ENCODE peak calls at places on chromosomes 2 and 18, in ten cellular contexts. Z is body of pancreas, I is adipocyte, S is colonic mucosa, W is RWPE2, O is SJSA1, G is lower lobe of right lung, L is heart right ventricle, U is psoas muscle, K is fibroblast of lung. J is an unnamed sample. For H3K9me3 and H3K27me3, the result is how much of the 10 kb centered on the place peaks cover.

GRCh38 chr2:204931562-204931961 is 386.3 kb downstream of the PARD3B start:
- DNase-seq in L (no peak), I (peak), S (no peak), U (no peak), W (no peak), G (no peak), Z (no peak), K (no peak), O (no peak), J (no peak)

GRCh38 chr2:234881413-234882241 is 70.2 kb upstream of the SH3BP4 start:
- DNase-seq in S (peak), W (peak), U (peak), K (peak), L (peak), G (peak), O (peak), I (peak), Z (peak), J (peak)

GRCh38 chr2:34524115-34524514 is 925.0 kb upstream of the FAM98A start:
- DNase-seq in L (no peak), I (no peak), U (no peak), G (no peak), S (no peak), W (no peak), Z (no peak), K (no peak), O (no peak), J (no peak)

GRCh38 chr2:11744631-11745394 is 1.6 kb upstream of the LPIN1 start:
- DNase-seq in Z (no peak), O (no peak), L (no peak), I (peak), S (peak), W (no peak), U (peak), K (peak), G (no peak), J (peak)

GRCh38 chr2:63866009-63866709 is 24.5 kb downstream of the UGP2 start:
- DNase-seq in S (no peak), G (no peak), U (no peak), K (peak), O (no peak), I (no peak), W (no peak), L (no peak), Z (no peak), J (no peak)

GRCh38 chr2:239648607-239649006 is 247.8 kb upstream of the HDAC4 start:
- DNase-seq in Z (no peak), K (no peak), I (no peak), U (no peak), W (no peak), L (no peak), S (no peak), O (no peak), G (no peak), J (peak)

GRCh38 chr2:61961231-61961901 is 55.9 kb downstream of the COMMD1 start:
- DNase-seq in I (no peak), S (no peak), G (no peak), K (no peak), U (no peak), Z (no peak), O (no peak), L (no peak), W (no peak), J (no peak)

GRCh38 chr2:168490015-168490874 is 34.2 kb downstream of the CERS6 start:
- DNase-seq in O (no peak), G (no peak), L (no peak), U (no peak), S (no peak), W (no peak), K (peak), I (peak), Z (no peak), J (peak)

GRCh38 chr2:75820693-75821092 is 110.0 kb upstream of the GCFC2 start:
- DNase-seq in U (no peak), S (no peak), I (no peak), G (no peak), Z (no peak), W (no peak), O (no peak), K (no peak), L (no peak), J (no peak)

GRCh38 chr2:46073540-46074018 is 223.6 kb upstream of the EPAS1 start:
- DNase-seq in G (no peak), U (no peak), L (no peak), W (no peak), Z (no peak), S (no peak), K (peak), I (peak), O (peak), J (peak)

GRCh38 chr18:74353169-74353775 is 37.6 kb downstream of the C18orf63 start:
- DNase-seq in K (peak), I (peak), G (no peak), U (no peak), Z (peak), L (peak), S (peak), O (peak), W (no peak), J (peak)

GRCh38 chr18:12625242-12625641 is 32.7 kb downstream of the SPIRE1 start:
- DNase-seq in S (no peak), W (no peak), U (no peak), I (peak), K (peak), L (no peak), Z (no peak), G (no peak), O (no peak), J (no peak)

GRCh38 chr2:598043-598802 is 79.0 kb downstream of the TMEM18 start:
- DNase-seq in L (no peak), U (no peak), Z (no peak), G (no peak), S (no peak), I (no peak), O (peak), W (no peak), K (no peak), J (peak)

GRCh38 chr2:174035981-174036742 is 71.0 kb upstream of the SP3 start:
- DNase-seq in I (no peak), Z (no peak), K (peak), S (no peak), G (no peak), W (no peak), U (peak), L (peak), O (peak), J (peak)

GRCh38 chr2:127128508-127128907 is 21.6 kb upstream of the BIN1 start:
- DNase-seq in S (peak), I (no peak), Z (peak), O (no peak), K (no peak), U (no peak), G (peak), L (no peak), W (no peak), J (no peak)

GRCh38 chr2:235001237-235002133 is 49.7 kb downstream of the SH3BP4 start:
- DNase-seq in Z (no peak), W (no peak), U (peak), O (no peak), S (peak), L (no peak), I (no peak), G (no peak), K (peak), J (no peak)

GRCh38 chr18:6487027-6487426 is 72.3 kb upstream of the L3MBTL4 start:
- DNase-seq in O (no peak), U (no peak), G (no peak), S (no peak), L (no peak), Z (no peak), I (no peak), W (no peak), K (no peak), J (no peak)

GRCh38 chr18:58997811-58998337 is 133.2 kb downstream of the ZNF532 start:
- DNase-seq in I (peak), U (no peak), S (no peak), L (no peak), K (peak), O (peak), G (no peak), Z (no peak), W (no peak), J (peak)

GRCh38 chr2:98637401-98638144 is 29.2 kb downstream of the UNC50 start:
- DNase-seq in L (no peak), I (no peak), U (no peak), O (no peak), Z (no peak), W (no peak), G (no peak), K (no peak), S (no peak), J (no peak)

GRCh38 chr2:27126252-27126710 is 2.7 kb downstream of the ABHD1 start:
- DNase-seq in L (no peak), I (no peak), G (no peak), S (no peak), K (no peak), Z (no peak), O (no peak), U (peak), W (no peak), J (no peak)

GRCh38 chr18:46264255-46264654 is 160.1 kb downstream of the HAUS1 start:
- DNase-seq in K (no peak), U (no peak), S (no peak), O (no peak), W (no peak), I (peak), Z (no peak), L (no peak), G (no peak), J (no peak)

GRCh38 chr2:122031544-122032263 is 276.3 kb downstream of the TSN start:
- DNase-seq in K (peak), I (no peak), W (no peak), O (no peak), S (no peak), Z (no peak), U (no peak), G (no peak), L (peak), J (peak)

GRCh38 chr2:218389333-218390150 is 7.5 kb downstream of the SLC11A1 start:
- DNase-seq in W (no peak), U (no peak), G (peak), S (no peak), Z (no peak), L (no peak), K (no peak), I (no peak), O (no peak), J (no peak)

GRCh38 chr2:23426284-23426905 is 41.4 kb downstream of the KLHL29 start:
- DNase-seq in K (peak), G (no peak), O (peak), Z (no peak), S (no peak), I (peak), W (no peak), L (peak), U (peak), J (peak)

GRCh38 chr2:207239754-207240494 is 74.2 kb upstream of the KLF7 start:
- DNase-seq in L (no peak), I (peak), K (peak), O (no peak), U (no peak), W (no peak), Z (no peak), S (no peak), G (no peak), J (no peak)

GRCh38 chr2:82690757-82691411 is 1768.2 kb downstream of the SUCLG1 start:
- DNase-seq in Z (no peak), G (no peak), S (no peak), I (no peak), W (no peak), L (no peak), K (no peak), O (no peak), U (no peak), J (no peak)

DNA sequence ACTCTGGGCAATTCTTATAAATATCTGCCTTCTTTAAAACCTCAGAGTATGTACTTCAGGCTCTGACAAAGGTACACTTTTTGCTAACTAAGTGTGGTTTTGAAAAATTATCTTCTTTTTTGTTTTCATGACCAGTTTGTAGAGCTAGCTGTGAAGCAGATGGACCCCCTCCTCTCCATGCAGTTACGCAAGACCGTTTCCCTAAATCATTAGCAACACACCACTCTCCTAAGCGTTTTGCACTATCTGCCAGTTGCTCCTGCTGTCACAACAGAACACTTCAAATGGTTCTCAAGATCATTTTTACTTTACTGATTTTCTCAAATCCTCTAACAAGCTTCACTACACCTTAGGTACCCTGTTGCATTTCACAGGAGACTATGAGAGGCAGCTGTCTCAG is 53.3 kb downstream of the GULP1 start:
- DNase-seq in Z (no peak), G (no peak), S (no peak), W (no peak), U (no peak), O (no peak), L (no peak), I (no peak), K (peak), J (no peak)
- H3K4me3 ChIP-seq in Z (no peak), G (no peak), S (no peak), W (no peak), U (no peak), O (no peak), L (no peak), I (no peak), K (no peak), J (no peak)

GRCh38 chr2:71317060-71317459 is 14.5 kb upstream of the ZNF638 start:
- DNase-seq in U (no peak), L (no peak), G (no peak), K (no peak), S (no peak), O (no peak), Z (no peak), W (no peak), I (no peak), J (no peak)
- H3K9me3 ChIP-seq in U (under half), L (under half), G (under half), K (under half), S (under half), O (under half), Z (under half), W (under half), I (under half), J (under half)

DNA sequence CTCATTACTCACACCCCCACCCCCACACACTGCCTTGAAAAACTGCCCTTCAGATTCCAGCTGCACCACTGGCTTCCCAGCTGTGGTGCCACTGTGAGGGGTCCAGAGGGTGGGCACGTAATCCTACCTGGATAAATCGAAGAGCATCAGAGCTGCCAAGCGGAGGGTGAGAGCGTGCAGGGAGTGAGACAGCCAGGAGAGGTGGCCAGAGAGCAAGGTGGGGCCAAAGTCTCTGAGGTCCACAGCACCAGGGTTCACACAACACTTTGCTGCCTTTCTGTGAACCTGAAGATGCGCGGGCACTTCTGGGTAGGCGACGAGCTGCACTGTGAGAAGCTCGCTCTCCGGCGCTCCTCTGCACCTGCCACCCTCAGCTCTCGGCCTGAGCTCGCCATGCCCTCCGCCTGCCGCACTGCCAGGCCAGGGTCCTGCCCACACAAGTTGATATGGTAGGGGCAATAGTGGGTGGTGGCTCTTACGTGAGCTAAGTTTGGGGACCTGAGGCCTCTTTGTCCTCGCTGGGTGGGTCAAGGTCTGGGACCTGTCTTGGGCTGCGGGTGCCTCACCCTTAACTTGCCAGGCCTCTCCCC is 83.9 kb downstream of the MARCO start:
- DNase-seq in Z (no peak), S (no peak), I (no peak), G (no peak), U (no peak), L (no peak), O (no peak), K (no peak), W (no peak), J (no peak)
- H3K27me3 ChIP-seq in Z (under half), S (under half), I (half or more), G (under half), U (under half), L (under half), O (under half), K (under half), W (under half), J (under half)

GRCh38 chr2:216551234-216551633 is 52.6 kb downstream of the RPL37A start:
- DNase-seq in K (peak), O (no peak), W (no peak), U (no peak), Z (no peak), L (no peak), S (peak), I (peak), G (no peak), J (peak)
- H3K4me3 ChIP-seq in K (no peak), O (no peak), W (no peak), U (no peak), Z (no peak), L (no peak), S (no peak), I (no peak), G (no peak), J (no peak)

GRCh38 chr18:77251730-77252050 is 2.0 kb downstream of the GALR1 start:
- DNase-seq in Z (no peak), O (no peak), S (no peak), L (no peak), U (no peak), I (no peak), K (no peak), W (no peak), G (no peak), J (no peak)
- H3K9me3 ChIP-seq in Z (under half), O (under half), S (under half), L (under half), U (under half), I (under half), K (under half), W (under half), G (under half), J (under half)

DNA sequence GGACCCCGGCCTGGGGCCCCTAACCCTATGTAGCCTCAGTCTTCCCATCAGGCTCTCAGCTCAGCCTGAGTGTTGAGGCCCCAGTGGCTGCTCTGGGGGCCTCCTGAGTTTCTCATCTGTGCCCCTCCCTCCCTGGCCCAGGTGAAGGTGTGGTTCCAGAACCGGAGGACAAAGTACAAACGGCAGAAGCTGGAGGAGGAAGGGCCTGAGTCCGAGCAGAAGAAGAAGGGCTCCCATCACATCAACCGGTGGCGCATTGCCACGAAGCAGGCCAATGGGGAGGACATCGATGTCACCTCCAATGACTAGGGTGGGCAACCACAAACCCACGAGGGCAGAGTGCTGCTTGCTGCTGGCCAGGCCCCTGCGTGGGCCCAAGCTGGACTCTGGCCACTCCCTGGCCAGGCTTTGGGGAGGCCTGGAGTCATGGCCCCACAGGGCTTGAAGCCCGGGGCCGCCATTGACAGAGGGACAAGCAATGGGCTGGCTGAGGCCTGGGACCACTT is 16.4 kb downstream of the EMX1 start:
- DNase-seq in G (no peak), Z (no peak), K (no peak), U (peak), W (no peak), O (no peak), I (no peak), L (no peak), S (peak), J (no peak)
- H3K27me3 ChIP-seq in G (under half), Z (under half), K (under half), U (under half), W (under half), O (under half), I (half or more), L (under half), S (under half), J (under half)

GRCh38 chr2:112276954-112277353 is 1.6 kb downstream of the ZC3H6 start:
- DNase-seq in I (no peak), S (no peak), K (no peak), W (no peak), O (no peak), L (no peak), U (no peak), G (no peak), Z (no peak), J (no peak)
- H3K4me3 ChIP-seq in I (peak), S (no peak), K (no peak), W (peak), O (no peak), L (no peak), U (peak), G (peak), Z (no peak), J (no peak)

GRCh38 chr2:89780318-89780717 is 1088.8 kb downstream of the RPIA start:
- DNase-seq in I (no peak), S (no peak), L (no peak), Z (no peak), K (no peak), O (no peak), U (no peak), W (no peak), G (no peak), J (no peak)

GRCh38 chr2:89784960-89785359 is 1093.5 kb downstream of the RPIA start:
- DNase-seq in L (no peak), I (no peak), O (no peak), K (no peak), U (no peak), S (no peak), Z (no peak), W (no peak), G (no peak), J (no peak)

DNA sequence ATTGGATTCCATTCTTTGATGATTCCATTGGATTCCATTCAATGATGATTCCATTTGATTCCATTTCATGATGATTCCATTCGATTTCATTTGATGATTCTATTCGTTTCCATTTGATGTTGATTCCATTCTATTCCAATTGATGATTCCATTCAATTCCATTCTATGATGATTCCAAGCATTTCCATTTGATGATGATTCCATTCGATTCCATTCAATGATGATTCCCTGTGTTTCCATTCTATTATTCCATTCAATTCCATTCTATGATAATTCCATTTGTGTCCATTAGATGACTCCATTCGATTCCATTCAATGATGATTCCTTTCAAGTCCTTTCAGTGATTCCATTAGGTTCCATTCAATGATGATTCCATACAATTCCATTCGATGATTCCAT is 1090.5 kb downstream of the RPIA start:
- DNase-seq in O (no peak), S (no peak), G (no peak), W (no peak), L (no peak), U (no peak), Z (no peak), K (no peak), I (no peak), J (no peak)
- H3K9me3 ChIP-seq in O (under half), S (under half), G (half or more), W (under half), L (under half), U (half or more), Z (under half), K (under half), I (half or more), J (half or more)

GRCh38 chr18:54905629-54906028 is 53.6 kb downstream of the CCDC68 start:
- DNase-seq in G (no peak), K (no peak), O (no peak), W (no peak), L (no peak), Z (no peak), I (no peak), U (no peak), S (no peak), J (no peak)
- H3K27me3 ChIP-seq in G (under half), K (under half), O (under half), W (under half), L (under half), Z (under half), I (under half), U (under half), S (under half), J (under half)

J was measured in MG63.